ENCODE peak calls at places on chromosome 7, in six cellular contexts. N, M, S, I, W and K are unnamed samples.

GRCh38 chr7:74400420-74401136 is 53.1 kb upstream of the GTF2IRD1 start:
- DNase-seq in N (no peak), M (no peak), S (no peak), I (no peak), W (no peak), K (no peak)

GRCh38 chr7:98051118-98051744 is 55.4 kb upstream of the LMTK2 start:
- DNase-seq in N (peak; percentile 10), M (no peak), S (peak; percentile 58), I (no peak), W (no peak), K (no peak)

GRCh38 chr7:27459021-27459728 is 203.5 kb downstream of the HIBADH start:
- DNase-seq in N (no peak), M (no peak), S (no peak), I (no peak), W (no peak), K (no peak)

GRCh38 chr7:158881731-158882130 is 25.4 kb downstream of the DYNC2I1 start:
- DNase-seq in N (no peak), M (no peak), S (no peak), I (no peak), W (no peak), K (no peak)

GRCh38 chr7:129741743-129742213 is 130.3 kb downstream of the NRF1 start:
- DNase-seq in N (no peak), M (no peak), S (no peak), I (peak; percentile 6), W (no peak), K (peak; percentile 24)

GRCh38 chr7:146878901-146879300 is 762.3 kb downstream of the CNTNAP2 start:
- DNase-seq in N (no peak), M (no peak), S (no peak), I (no peak), W (no peak), K (no peak)

GRCh38 chr7:1591876-1592275 is 22.0 kb upstream of the PSMG3 start:
- DNase-seq in N (no peak), M (no peak), S (no peak), I (no peak), W (no peak), K (no peak)

GRCh38 chr7:93211228-93211818 is 14.9 kb downstream of the HEPACAM2 start:
- DNase-seq in N (no peak), M (no peak), S (no peak), I (no peak), W (no peak), K (no peak)

GRCh38 chr7:99860281-99861127 is 16.3 kb downstream of the OR2AE1 start:
- DNase-seq in N (peak; percentile 97), M (no peak), S (no peak), I (peak; percentile 4), W (no peak), K (no peak)

GRCh38 chr7:110522751-110523200 is 568.2 kb upstream of the LRRN3 start:
- DNase-seq in N (peak; percentile 96), M (peak; percentile 75), S (no peak), I (no peak), W (no peak), K (no peak)

GRCh38 chr7:2199956-2200583 is 32.7 kb downstream of the MAD1L1 start:
- DNase-seq in N (no peak), M (no peak), S (no peak), I (no peak), W (no peak), K (no peak)

DNA sequence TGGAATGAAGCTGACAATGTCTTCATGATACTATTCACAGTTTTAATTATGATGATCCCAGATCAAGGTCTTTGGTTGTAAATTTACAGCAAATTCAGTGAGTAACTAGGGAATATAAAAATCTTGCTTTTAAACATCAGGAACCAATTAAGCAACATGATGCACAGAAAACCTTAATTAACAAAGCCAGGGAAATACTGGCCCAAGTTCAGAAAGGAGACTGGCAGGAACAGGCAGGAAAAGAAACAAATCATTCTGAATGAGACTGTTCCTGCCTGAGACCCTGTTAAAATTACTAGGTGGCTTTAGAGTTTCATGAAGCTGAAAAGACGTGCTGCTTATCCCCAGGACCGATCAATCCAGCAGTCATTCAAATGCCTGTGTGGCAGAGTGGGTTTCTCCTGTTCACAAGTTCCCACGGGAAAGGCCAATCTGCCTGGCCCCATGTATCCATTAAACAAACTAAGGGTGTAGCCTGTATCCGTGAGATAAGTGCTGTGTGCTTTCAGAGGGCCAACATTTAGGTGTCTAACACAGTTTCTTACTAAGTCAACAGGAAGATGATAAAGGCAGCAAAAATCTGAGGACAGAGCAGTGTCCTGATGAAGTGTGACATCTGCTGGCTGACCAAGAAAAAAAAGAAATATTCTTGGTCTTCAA is 34.4 kb downstream of the PUS7 start:
- DNase-seq in N (peak; percentile 62), M (peak; percentile 12), S (peak; percentile 83), I (peak; percentile 100), W (no peak), K (peak; percentile 46)
- TF ChIP-seq MAX in N (no peak), M (no peak), S (no peak), I (no peak), W (no peak), K (no peak)

DNA sequence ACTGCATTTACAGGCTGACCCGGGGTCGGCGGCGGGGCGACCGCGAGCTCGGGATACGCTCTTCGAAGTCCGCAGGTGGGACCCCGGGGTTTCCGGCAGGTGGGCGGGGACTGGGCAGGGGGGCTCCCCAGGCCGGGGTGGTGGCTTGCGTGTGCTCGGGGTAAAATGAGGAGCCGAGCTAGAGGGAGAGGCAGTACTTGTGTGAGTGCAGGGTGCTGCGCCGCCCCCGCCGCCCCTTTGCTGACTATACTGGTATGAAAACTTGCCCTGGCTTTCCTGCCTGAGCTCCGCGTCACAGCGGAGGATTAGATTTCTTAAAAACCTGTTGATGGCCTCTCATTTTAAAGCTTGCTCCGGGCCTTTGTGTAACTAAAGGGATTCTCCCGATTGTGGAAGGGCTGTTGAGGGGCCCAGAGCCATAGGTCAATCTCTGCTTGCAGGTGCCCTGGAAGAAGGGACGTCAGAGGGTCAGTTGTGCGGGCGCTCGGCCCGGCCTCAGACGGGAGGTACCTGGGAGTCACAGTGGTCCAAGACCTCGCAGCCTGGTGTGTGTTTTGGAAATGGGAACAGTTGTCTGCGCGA is 488 bp downstream of the ARMC10 start:
- DNase-seq in N (peak; percentile 50), M (peak; percentile 15), S (peak; percentile 69), I (peak; percentile 63), W (no peak), K (peak; percentile 83)
- TF ChIP-seq MYC in N (no peak), M (no peak), S (no peak), I (no peak), W (no peak), K (no peak)

GRCh38 chr7:131327626-131328386 is at the start of gene MKLN1:
- DNase-seq in N (peak; percentile 68), M (peak; percentile 83), S (peak; percentile 98), I (peak; percentile 90), W (peak; percentile 35), K (peak; percentile 96)
- TF ChIP-seq MAX in N (peak; percentile 68), M (peak; percentile 58), S (peak; percentile 70), I (no peak), W (no peak), K (peak; percentile 36)

DNA sequence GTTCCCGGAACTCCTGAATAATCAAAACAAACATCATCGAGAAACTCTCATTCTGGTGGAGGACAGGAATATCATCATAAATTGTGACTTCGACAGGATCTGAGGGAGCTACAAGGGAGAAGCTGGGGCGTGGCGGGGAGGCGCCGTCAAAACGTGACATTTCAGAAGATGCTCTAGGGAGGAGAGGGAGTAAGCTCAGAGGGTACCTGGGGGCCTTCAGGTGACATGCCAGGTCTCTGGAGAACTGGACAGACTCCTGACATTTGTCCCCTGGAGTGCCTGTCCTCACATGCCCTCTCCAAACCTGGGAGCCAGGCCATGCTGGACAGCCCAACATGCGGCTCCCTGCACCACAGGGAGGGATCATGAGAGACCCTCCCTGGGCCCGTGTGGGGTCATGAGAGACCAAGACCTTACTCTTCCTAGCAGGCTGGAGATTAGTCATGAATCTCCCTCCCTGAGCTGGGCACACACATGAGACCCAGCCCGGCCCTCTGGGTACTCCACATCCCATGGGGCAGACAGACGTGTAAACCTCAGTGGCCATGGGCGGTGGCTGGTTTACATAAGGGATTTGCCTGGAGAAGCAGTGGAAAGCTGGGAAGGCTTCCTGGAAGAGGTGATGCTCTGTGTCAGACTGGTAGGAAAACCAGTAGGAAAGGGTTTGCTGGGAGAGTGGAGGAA is 81.0 kb downstream of the MYL10 start:
- DNase-seq in N (no peak), M (no peak), S (no peak), I (no peak), W (no peak), K (no peak)
- TF ChIP-seq MYC in N (no peak), M (no peak), S (no peak), I (no peak), W (no peak), K (no peak)

GRCh38 chr7:134058980-134059379 is 68.2 kb upstream of the LRGUK start:
- DNase-seq in N (no peak), M (no peak), S (no peak), I (no peak), W (no peak), K (peak; percentile 12)
- TF ChIP-seq MAX in N (no peak), M (no peak), S (no peak), I (no peak), W (no peak), K (no peak)

DNA sequence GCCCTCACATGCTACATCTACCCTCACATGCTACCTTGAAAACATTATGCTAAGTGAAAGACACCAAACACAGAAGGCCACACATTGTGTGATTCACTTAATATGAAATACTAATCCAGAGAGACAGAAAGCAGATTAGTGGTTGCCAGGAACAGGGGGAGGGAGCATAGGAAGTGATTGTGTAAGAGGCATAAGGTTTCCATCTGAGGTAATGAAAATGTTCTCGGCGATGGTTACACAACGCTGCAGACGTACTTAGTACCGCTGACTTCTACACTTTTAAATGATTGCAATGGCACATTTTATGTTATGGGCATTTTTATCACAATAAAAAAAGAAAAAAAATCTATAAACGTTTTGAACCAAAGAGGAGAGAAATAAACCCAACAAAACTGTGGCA is 742.3 kb downstream of the TYW1 start:
- DNase-seq in N (no peak), M (no peak), S (no peak), I (no peak), W (no peak), K (peak; percentile 56)
- TF ChIP-seq MYC in N (no peak), M (no peak), S (no peak), I (no peak), W (no peak), K (no peak)

GRCh38 chr7:111732923-111733322 is 170.6 kb upstream of the IMMP2L start:
- DNase-seq in N (no peak), M (no peak), S (no peak), I (no peak), W (no peak), K (peak; percentile 13)
- TF ChIP-seq MAX in N (no peak), M (no peak), S (no peak), I (no peak), W (no peak), K (no peak)

GRCh38 chr7:68041559-68041958 is 1044.9 kb downstream of the TYW1 start:
- DNase-seq in N (no peak), M (no peak), S (no peak), I (no peak), W (no peak), K (no peak)
- TF ChIP-seq MYC in N (no peak), M (no peak), S (no peak), I (no peak), W (no peak), K (no peak)